ENCODE peak calls at places on chromosomes 5 and 9, in nine cellular contexts. P is CD8-positive, alpha-beta memory T cell; F is right lobe of liver; I is H7; G is sigmoid colon; L is iPS DF 6.9; H is SJSA1; N is Peyer's patch; T is tibial nerve. Y is an unnamed sample.

GRCh38 chr9:15306757-15307522 is at the start of gene TTC39B:
- DNase-seq in P (peak), F (peak), I (peak), G (peak), L (peak), H (peak), N (peak), T (peak), Y (peak)

GRCh38 chr9:38029923-38030638 is 38.9 kb downstream of the SHB start:
- DNase-seq in P (no peak), F (peak), I (no peak), G (no peak), L (no peak), H (no peak), N (no peak), T (no peak), Y (no peak)

GRCh38 chr9:129006328-129007034 is 21.6 kb downstream of the SH3GLB2 start:
- DNase-seq in P (peak), F (peak), I (peak), G (peak), L (no peak), H (peak), N (peak), T (peak), Y (peak)

GRCh38 chr5:142692280-142692775 is 6.4 kb upstream of the FGF1 start:
- DNase-seq in P (no peak), F (no peak), I (no peak), G (no peak), L (no peak), H (no peak), N (no peak), T (no peak), Y (no peak)

GRCh38 chr5:64727150-64727549 is 36.8 kb downstream of the SHISAL2B start:
- DNase-seq in P (no peak), F (no peak), I (no peak), G (no peak), L (no peak), H (no peak), N (no peak), T (no peak), Y (no peak)

GRCh38 chr5:135106610-135107009 is 72.6 kb upstream of the PITX1 start:
- DNase-seq in P (no peak), F (no peak), I (no peak), G (no peak), L (no peak), H (no peak), N (no peak), T (no peak), Y (no peak)

GRCh38 chr9:17134396-17134842 is 421 bp upstream of the CNTLN start:
- DNase-seq in P (no peak), F (no peak), I (no peak), G (no peak), L (no peak), H (no peak), N (no peak), T (peak), Y (no peak)

GRCh38 chr9:84111726-84112125 is 131.1 kb downstream of the RMI1 start:
- DNase-seq in P (no peak), F (no peak), I (no peak), G (no peak), L (no peak), H (no peak), N (no peak), T (no peak), Y (no peak)

GRCh38 chr5:173720341-173721258 is 104.2 kb upstream of the BOD1 start:
- DNase-seq in P (no peak), F (no peak), I (no peak), G (no peak), L (no peak), H (no peak), N (no peak), T (no peak), Y (no peak)

GRCh38 chr9:138053996-138054752 is 176.6 kb downstream of the CACNA1B start:
- DNase-seq in P (no peak), F (peak), I (peak), G (peak), L (no peak), H (no peak), N (peak), T (no peak), Y (peak)

GRCh38 chr5:1735320-1735970 is 64.2 kb downstream of the MRPL36 start:
- DNase-seq in P (no peak), F (peak), I (no peak), G (no peak), L (no peak), H (no peak), N (no peak), T (no peak), Y (no peak)

GRCh38 chr9:121686930-121687541 is 35.6 kb downstream of the DAB2IP start:
- DNase-seq in P (peak), F (peak), I (peak), G (peak), L (peak), H (peak), N (peak), T (peak), Y (peak)

DNA sequence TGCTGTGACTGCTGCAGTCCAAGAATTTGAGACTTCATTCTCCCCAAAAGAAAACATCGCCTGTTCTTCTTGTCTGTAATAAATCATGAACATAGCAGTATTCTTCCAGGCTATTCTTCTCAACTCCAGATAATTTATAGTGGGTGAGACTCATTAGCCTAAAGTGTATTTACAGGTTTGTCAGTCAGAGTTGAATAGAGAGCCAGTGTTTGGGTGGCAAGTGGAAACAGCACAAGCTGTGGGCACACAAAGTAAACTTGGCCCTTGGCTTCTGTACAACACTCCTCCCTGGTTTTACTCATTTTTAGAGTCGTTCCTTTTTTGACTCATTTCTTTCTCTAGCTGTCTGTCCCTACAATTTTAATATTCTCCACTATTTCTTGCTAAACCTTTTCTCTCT is 128.2 kb upstream of the VCAN start:
- DNase-seq in P (no peak), F (no peak), I (no peak), G (no peak), L (no peak), H (no peak), N (no peak), T (no peak), Y (no peak)
- H3K4me3 ChIP-seq in P (no peak), F (no peak), I (no peak), G (no peak), L (no peak), H (no peak), N (no peak), T (no peak), Y (no peak)

GRCh38 chr5:139297439-139298133 is 4.0 kb downstream of the MATR3 start:
- DNase-seq in P (no peak), F (no peak), I (no peak), G (no peak), L (no peak), H (no peak), N (no peak), T (no peak), Y (no peak)
- H3K4me3 ChIP-seq in P (no peak), F (no peak), I (no peak), G (no peak), L (no peak), H (no peak), N (no peak), T (no peak), Y (no peak)

GRCh38 chr9:13787234-13787833 is 507.8 kb upstream of the MPDZ start:
- DNase-seq in P (no peak), F (no peak), I (no peak), G (no peak), L (no peak), H (no peak), N (no peak), T (peak), Y (no peak)

GRCh38 chr9:13790055-13790454 is 510.6 kb upstream of the MPDZ start:
- DNase-seq in P (no peak), F (no peak), I (no peak), G (no peak), L (no peak), H (no peak), N (no peak), T (no peak), Y (no peak)

GRCh38 chr9:13791816-13792215 is 512.3 kb upstream of the MPDZ start:
- DNase-seq in P (no peak), F (no peak), I (no peak), G (no peak), L (no peak), H (no peak), N (no peak), T (no peak), Y (no peak)

GRCh38 chr9:13786131-13786530 is 506.6 kb upstream of the MPDZ start:
- DNase-seq in P (no peak), F (no peak), I (no peak), G (no peak), L (no peak), H (peak), N (no peak), T (peak), Y (peak)
- H3K4me3 ChIP-seq in P (no peak), F (no peak), I (no peak), G (no peak), L (no peak), H (no peak), N (no peak), T (no peak), Y (no peak)

DNA sequence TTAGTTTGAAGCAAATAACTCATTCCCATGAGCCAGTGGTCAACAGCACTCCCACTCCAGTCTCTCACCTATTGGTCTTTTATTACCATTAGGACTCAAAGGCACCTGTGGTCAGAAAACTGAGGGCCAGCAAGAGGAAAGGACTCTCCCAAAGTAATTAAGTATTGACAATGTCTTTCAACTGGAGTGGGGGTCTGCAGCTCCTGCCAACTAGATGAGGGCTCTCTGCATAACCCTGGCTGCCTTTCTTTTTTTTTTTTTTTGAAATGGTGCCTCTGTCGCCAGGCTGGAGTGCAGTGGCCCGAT is 577 bp upstream of the CDK5RAP2 start:
- DNase-seq in P (no peak), F (no peak), I (no peak), G (no peak), L (no peak), H (no peak), N (no peak), T (no peak), Y (no peak)
- H3K4me3 ChIP-seq in P (peak), F (peak), I (no peak), G (no peak), L (no peak), H (peak), N (peak), T (peak), Y (peak)

GRCh38 chr9:78026416-78026815 is 5.2 kb downstream of the GNAQ start:
- DNase-seq in P (no peak), F (no peak), I (no peak), G (no peak), L (no peak), H (no peak), N (peak), T (no peak), Y (no peak)

GRCh38 chr9:78021692-78022091 is 9.9 kb downstream of the GNAQ start:
- DNase-seq in P (no peak), F (no peak), I (no peak), G (no peak), L (no peak), H (no peak), N (no peak), T (no peak), Y (peak)

GRCh38 chr9:78026947-78027346 is 4.7 kb downstream of the GNAQ start:
- DNase-seq in P (no peak), F (no peak), I (no peak), G (no peak), L (no peak), H (no peak), N (no peak), T (no peak), Y (no peak)

GRCh38 chr9:78025186-78025585 is 6.4 kb downstream of the GNAQ start:
- DNase-seq in P (no peak), F (no peak), I (no peak), G (no peak), L (no peak), H (no peak), N (no peak), T (no peak), Y (no peak)

DNA sequence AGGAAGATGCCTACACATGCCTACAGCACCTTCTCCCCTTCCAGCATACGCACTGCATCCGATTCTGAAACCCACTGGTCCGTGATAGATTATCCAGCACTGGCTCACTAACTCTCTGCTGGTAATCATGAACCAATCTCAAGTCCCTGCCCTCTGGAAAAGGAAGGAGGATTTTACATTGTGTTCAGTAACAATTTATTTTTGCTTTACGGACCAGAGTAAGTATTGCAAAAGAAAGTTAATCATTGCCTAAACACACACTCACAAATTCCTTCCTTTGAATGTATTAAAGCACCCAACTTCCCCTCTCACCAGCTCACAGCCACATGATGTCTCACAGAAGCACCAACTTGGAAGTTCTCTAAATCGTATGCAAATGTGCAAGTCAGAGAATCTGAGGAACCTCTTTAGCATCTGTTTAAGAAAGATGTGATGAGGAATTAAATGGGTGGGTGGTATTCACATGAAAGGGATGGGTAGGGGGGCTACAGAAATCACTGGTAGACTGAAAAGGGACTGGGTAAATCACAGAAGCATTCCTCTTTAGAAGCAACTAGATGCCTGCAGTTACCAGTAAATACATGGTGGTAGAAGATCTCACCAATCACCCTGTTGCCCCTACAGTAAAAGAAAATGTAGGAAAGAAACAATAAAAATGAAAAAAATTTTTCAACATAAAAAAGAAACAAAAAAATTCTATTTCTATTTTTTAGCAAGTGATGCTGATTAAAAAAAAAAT is 8.4 kb downstream of the GNAQ start:
- DNase-seq in P (no peak), F (no peak), I (no peak), G (no peak), L (no peak), H (no peak), N (no peak), T (no peak), Y (no peak)
- H3K4me3 ChIP-seq in P (no peak), F (peak), I (no peak), G (no peak), L (no peak), H (no peak), N (no peak), T (no peak), Y (peak)

GRCh38 chr5:102787134-102787533 is 32.0 kb downstream of the PAM start:
- DNase-seq in P (no peak), F (no peak), I (no peak), G (no peak), L (no peak), H (no peak), N (no peak), T (no peak), Y (no peak)

GRCh38 chr5:102778478-102778877 is 23.4 kb downstream of the PAM start:
- DNase-seq in P (no peak), F (no peak), I (no peak), G (no peak), L (no peak), H (peak), N (no peak), T (no peak), Y (no peak)

GRCh38 chr5:102781359-102781758 is 26.3 kb downstream of the PAM start:
- DNase-seq in P (no peak), F (no peak), I (no peak), G (no peak), L (no peak), H (no peak), N (no peak), T (no peak), Y (no peak)

GRCh38 chr5:102781786-102782185 is 26.7 kb downstream of the PAM start:
- DNase-seq in P (no peak), F (no peak), I (no peak), G (no peak), L (no peak), H (no peak), N (no peak), T (no peak), Y (no peak)

DNA sequence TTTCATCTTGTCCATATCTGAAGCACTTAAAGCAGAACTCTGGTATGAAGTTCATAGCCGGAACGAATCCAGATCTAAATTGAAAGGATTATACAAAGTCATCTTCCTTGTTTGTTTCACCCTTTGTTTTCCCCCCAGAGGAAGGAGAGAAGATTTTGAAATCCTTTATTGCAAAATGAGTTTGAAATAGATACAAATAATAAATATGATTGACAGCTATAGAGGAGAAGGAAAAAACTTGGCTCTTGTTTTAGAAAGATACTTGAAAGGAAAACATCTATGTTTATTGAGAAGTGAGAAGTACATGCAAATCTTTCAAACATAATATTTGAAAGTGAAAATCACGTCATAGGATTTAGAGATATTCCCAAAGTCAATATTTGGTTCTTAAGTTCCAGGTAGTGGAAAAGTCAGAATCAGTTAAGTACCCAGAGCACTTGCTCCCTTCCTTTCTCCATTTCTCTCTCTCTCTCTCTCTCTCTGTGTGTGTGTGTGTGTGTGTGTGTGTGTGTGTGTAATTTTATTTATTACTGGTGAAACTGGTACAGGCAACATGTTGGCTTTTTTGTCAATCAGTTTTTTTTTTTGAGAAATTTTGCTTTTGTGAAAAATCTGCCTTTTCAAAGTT is 27.3 kb downstream of the PAM start:
- DNase-seq in P (no peak), F (no peak), I (no peak), G (no peak), L (no peak), H (no peak), N (no peak), T (no peak), Y (no peak)
- H3K4me3 ChIP-seq in P (no peak), F (no peak), I (no peak), G (no peak), L (no peak), H (no peak), N (no peak), T (no peak), Y (no peak)

DNA sequence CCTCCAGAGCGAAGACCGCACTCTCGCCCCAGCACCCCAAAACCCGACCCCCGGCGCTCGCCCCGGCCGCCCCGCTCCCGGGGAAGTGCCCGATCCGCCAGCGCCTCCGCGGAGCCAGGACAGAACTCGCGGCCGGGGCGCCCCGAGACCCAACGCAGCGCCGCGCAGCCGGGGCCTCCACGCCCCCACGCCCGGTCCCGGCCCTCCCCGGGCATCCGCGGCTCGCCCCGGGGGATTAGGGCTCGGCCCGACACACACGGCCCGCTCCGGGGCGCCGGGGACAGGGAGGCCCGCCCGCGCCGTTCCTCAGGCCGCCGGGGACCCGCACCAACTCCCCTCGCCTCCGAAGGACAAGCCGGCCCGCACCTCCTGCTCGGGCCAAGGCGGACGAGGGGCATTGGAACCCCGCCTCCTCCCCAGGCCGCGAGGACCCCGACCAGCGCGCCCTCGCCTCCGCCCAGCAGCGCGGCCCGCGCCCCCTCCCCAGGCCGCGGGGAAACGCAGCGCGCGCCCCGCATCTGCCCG is 521 bp downstream of the FNBP1 start:
- DNase-seq in P (peak), F (peak), I (peak), G (peak), L (no peak), H (peak), N (no peak), T (no peak), Y (peak)
- H3K4me3 ChIP-seq in P (peak), F (peak), I (peak), G (peak), L (peak), H (peak), N (peak), T (peak), Y (peak)